ENCODE peak calls at places on chromosomes 2 and 18, in five cellular contexts. A, Z, U, G and J are unnamed samples.

GRCh38 chr2:10658041-10658913 is 31.5 kb downstream of the NOL10 start:
- DNase-seq in G (no peak), Z (peak; percentile 76), U (no peak), A (peak; percentile 94), J (no peak)

GRCh38 chr2:27888790-27889189 is 1.4 kb downstream of the RBKS start:
- DNase-seq in G (no peak), Z (no peak), A (peak; percentile 25), U (no peak), J (no peak)

GRCh38 chr2:164046040-164046439 is 310.2 kb upstream of the FIGN start:
- DNase-seq in A (no peak), G (no peak), Z (no peak), U (no peak), J (no peak)

GRCh38 chr2:132416080-132416911 is at the start of gene GPR39:
- DNase-seq in A (peak; percentile 99), G (peak; percentile 88), U (peak; percentile 71), Z (peak; percentile 97), J (peak; percentile 21)

GRCh38 chr2:181656450-181657261 is at the start of gene CERKL:
- DNase-seq in Z (no peak), G (peak; percentile 90), A (peak; percentile 64), U (no peak), J (no peak)

GRCh38 chr2:43455735-43456642 is 139.8 kb downstream of the THADA start:
- DNase-seq in Z (peak; percentile 97), U (no peak), G (no peak), A (peak; percentile 75), J (no peak)

GRCh38 chr2:150681120-150681796 is 193.8 kb upstream of the RND3 start:
- DNase-seq in A (peak; percentile 8), G (no peak), U (no peak), Z (peak; percentile 96), J (no peak)

GRCh38 chr2:152740743-152741328 is 22.4 kb downstream of the ARL6IP6 start:
- DNase-seq in A (peak; percentile 82), Z (peak; percentile 64), U (no peak), G (no peak), J (no peak)

GRCh38 chr2:50840346-50841124 is 191.4 kb downstream of the NRXN1 start:
- DNase-seq in G (no peak), U (no peak), A (no peak), Z (no peak), J (no peak)

GRCh38 chr18:474416-474815 is 26.1 kb downstream of the COLEC12 start:
- DNase-seq in U (no peak), Z (no peak), G (no peak), A (no peak), J (no peak)

GRCh38 chr2:176687944-176688343 is 418.7 kb downstream of the MTX2 start:
- DNase-seq in A (no peak), G (no peak), U (no peak), Z (no peak), J (no peak)

GRCh38 chr2:10170256-10170655 is 47.7 kb downstream of the RRM2 start:
- DNase-seq in U (no peak), Z (peak; percentile 36), A (peak; percentile 34), G (no peak), J (no peak)

GRCh38 chr2:42964444-42965081 is 172.2 kb upstream of the HAAO start:
- DNase-seq in Z (peak; percentile 94), U (peak; percentile 93), G (no peak), A (peak; percentile 76), J (peak; percentile 76)

GRCh38 chr2:241545113-241545512 is 13.4 kb upstream of the BOK start:
- DNase-seq in Z (peak; percentile 75), G (no peak), U (no peak), A (no peak), J (no peak)

GRCh38 chr18:40004246-40004645 is 1950.8 kb upstream of the PIK3C3 start:
- DNase-seq in G (no peak), Z (no peak), U (no peak), A (no peak), J (no peak)

GRCh38 chr18:56309104-56309503 is 329.3 kb downstream of the TXNL1 start:
- DNase-seq in A (no peak), U (no peak), Z (no peak), G (no peak), J (no peak)

GRCh38 chr2:128314026-128314347 is 4.7 kb downstream of the HS6ST1 start:
- DNase-seq in Z (no peak), G (no peak), U (no peak), A (no peak), J (no peak)

GRCh38 chr2:174829550-174829949 is 65.3 kb upstream of the CHRNA1 start:
- DNase-seq in U (no peak), A (no peak), Z (no peak), G (no peak), J (no peak)

GRCh38 chr18:8471373-8471772 is 137.9 kb upstream of the RAB12 start:
- DNase-seq in Z (peak; percentile 45), G (no peak), A (no peak), U (no peak), J (no peak)

GRCh38 chr2:144770616-144771230 is 250.8 kb upstream of the ZEB2 start:
- DNase-seq in U (no peak), G (no peak), Z (no peak), A (no peak), J (no peak)

GRCh38 chr2:71510938-71511337 is 57.6 kb downstream of the DYSF start:
- DNase-seq in G (no peak), Z (no peak), A (no peak), U (no peak), J (no peak)

GRCh38 chr2:165239230-165239629 is at the start of gene SCN2A:
- DNase-seq in Z (peak; percentile 49), U (no peak), G (no peak), A (peak; percentile 74), J (no peak)

GRCh38 chr2:75622500-75622899 is 24.1 kb upstream of the MRPL19 start:
- DNase-seq in A (no peak), U (no peak), G (no peak), Z (no peak), J (no peak)

GRCh38 chr2:157559061-157559460 is 69.6 kb downstream of the ACVR1C start:
- DNase-seq in U (no peak), Z (peak; percentile 3), A (no peak), G (no peak), J (no peak)